ENCODE peak calls at places on chromosomes 16 and 17, in five cellular contexts. F, T, I, R and S are unnamed samples.
A peak's percentile ranks its signal among the peaks of the same experiment; 100 is the strongest.

GRCh38 chr17:72135546-72136325 is 14.9 kb downstream of the SOX9 start:
- DNase-seq in T (no peak), I (no peak), F (peak; percentile 49), R (no peak), S (no peak)

GRCh38 chr16:649646-650045 is 481 bp downstream of the WDR90 start:
- DNase-seq in T (no peak), F (no peak), R (no peak), I (no peak), S (no peak)

GRCh38 chr17:68011199-68011665 is 15.0 kb upstream of the C17orf58 start:
- DNase-seq in T (no peak), I (peak; percentile 9), R (no peak), F (peak; percentile 28), S (no peak)

GRCh38 chr17:13833921-13834320 is 232.2 kb upstream of the HS3ST3A1 start:
- DNase-seq in I (no peak), R (no peak), F (no peak), T (no peak), S (no peak)

GRCh38 chr17:34401165-34401564 is 38.1 kb upstream of the CCL1 start:
- DNase-seq in T (no peak), R (no peak), F (no peak), I (no peak), S (no peak)

GRCh38 chr17:27668488-27668823 is 37.5 kb downstream of the LGALS9 start:
- DNase-seq in R (no peak), I (no peak), F (no peak), T (no peak), S (no peak)

GRCh38 chr16:48434653-48435318 is 49.6 kb upstream of the SIAH1 start:
- DNase-seq in I (no peak), F (peak; percentile 73), R (no peak), T (no peak), S (no peak)

GRCh38 chr16:84298376-84298899 is 3.8 kb downstream of the WFDC1 start:
- DNase-seq in T (no peak), F (no peak), R (no peak), I (no peak), S (no peak)

GRCh38 chr17:50532452-50533024 is at the start of gene EPN3:
- DNase-seq in F (no peak), I (no peak), T (no peak), R (no peak), S (no peak)

GRCh38 chr16:69302301-69302700 is 8.8 kb upstream of the VPS4A start:
- DNase-seq in T (no peak), F (no peak), I (no peak), R (no peak), S (no peak)

GRCh38 chr17:29390856-29391631 is 881 bp downstream of the TAOK1 start:
- DNase-seq in F (peak; percentile 49), T (no peak), I (no peak), R (peak; percentile 45), S (peak; percentile 29)

GRCh38 chr17:2077040-2077439 is 22.1 kb downstream of the HIC1 start:
- DNase-seq in T (no peak), I (no peak), F (no peak), R (no peak), S (no peak)

GRCh38 chr17:46865100-46865499 is 13.7 kb downstream of the WNT9B start:
- DNase-seq in I (no peak), F (no peak), R (peak; percentile 50), T (no peak), S (no peak)

GRCh38 chr16:2774161-2774891 is 2.8 kb downstream of the ELOB start:
- DNase-seq in R (no peak), T (no peak), I (no peak), F (no peak), S (no peak)

GRCh38 chr17:36661047-36661666 is 59.8 kb downstream of the MRM1 start:
- DNase-seq in T (no peak), I (no peak), F (no peak), R (no peak), S (no peak)

GRCh38 chr17:12342609-12343248 is 322.1 kb downstream of the MAP2K4 start:
- DNase-seq in I (no peak), F (peak; percentile 3), T (no peak), R (peak; percentile 2), S (no peak)

GRCh38 chr16:31352344-31353115 is 2.4 kb upstream of the ITGAX start:
- DNase-seq in I (no peak), R (no peak), T (no peak), F (no peak), S (no peak)

GRCh38 chr16:19542138-19542821 is 13.2 kb upstream of the VPS35L start:
- DNase-seq in F (no peak), I (no peak), R (no peak), T (no peak), S (no peak)

GRCh38 chr16:69481901-69482341 is 57.5 kb downstream of the CYB5B start:
- DNase-seq in I (peak; percentile 69), T (peak; percentile 15), R (peak; percentile 46), F (peak; percentile 85), S (peak; percentile 55)

GRCh38 chr17:15403276-15403939 is 62.0 kb upstream of the TEKT3 start:
- DNase-seq in T (no peak), I (no peak), F (no peak), R (no peak), S (no peak)

GRCh38 chr16:81012974-81013373 is 6.0 kb downstream of the CENPN start:
- DNase-seq in I (no peak), R (no peak), F (no peak), T (no peak), S (no peak)

GRCh38 chr17:34762078-34762477 is 182.7 kb downstream of the TMEM132E start:
- DNase-seq in F (no peak), T (no peak), I (no peak), R (no peak), S (no peak)

GRCh38 chr17:64084086-64084939 is 45.6 kb downstream of the ERN1 start:
- DNase-seq in F (peak; percentile 58), R (peak; percentile 74), I (no peak), T (no peak), S (no peak)

GRCh38 chr16:30458561-30459394 is 13.1 kb upstream of the SEPHS2 start:
- DNase-seq in F (no peak), T (no peak), R (no peak), I (no peak), S (peak; percentile 8)

GRCh38 chr16:378821-379182 is 3.0 kb downstream of the PGAP6 start:
- DNase-seq in R (no peak), F (no peak), T (no peak), I (no peak), S (no peak)

GRCh38 chr17:18041776-18042175 is 2.6 kb downstream of the GID4 start:
- DNase-seq in T (no peak), F (peak; percentile 45), I (no peak), R (no peak), S (no peak)

GRCh38 chr17:43579570-43580140 is 33.5 kb upstream of the ETV4 start:
- DNase-seq in R (peak; percentile 88), I (no peak), T (no peak), F (peak; percentile 80), S (no peak)

GRCh38 chr16:8863594-8864424 is 5.0 kb downstream of the CARHSP1 start:
- DNase-seq in T (peak; percentile 83), F (no peak), I (peak; percentile 89), R (no peak), S (peak; percentile 91)

GRCh38 chr17:21495281-21495680 is 119.1 kb downstream of the KCNJ12 start:
- DNase-seq in T (no peak), R (peak; percentile 2), I (peak; percentile 17), F (no peak), S (peak; percentile 8)

GRCh38 chr16:9219811-9220210 is 128.4 kb downstream of the HAPSTR1 start:
- DNase-seq in T (no peak), I (no peak), F (no peak), R (no peak), S (no peak)

GRCh38 chr17:13085578-13085977 is 67.8 kb upstream of the ELAC2 start:
- DNase-seq in T (no peak), I (no peak), F (no peak), R (no peak), S (no peak)

GRCh38 chr17:41784207-41784744 is 2.2 kb downstream of the JUP start:
- DNase-seq in I (no peak), R (peak; percentile 73), T (no peak), F (peak; percentile 83), S (no peak)

GRCh38 chr16:54407596-54407995 is 121.0 kb upstream of the IRX3 start:
- DNase-seq in F (peak; percentile 40), R (peak; percentile 65), I (no peak), T (no peak), S (no peak)

GRCh38 chr16:55820615-55821014 is 12.3 kb downstream of the CES1 start:
- DNase-seq in R (no peak), I (no peak), T (no peak), F (no peak), S (no peak)

GRCh38 chr17:59371426-59372099 is 40.1 kb downstream of the YPEL2 start:
- DNase-seq in T (no peak), I (peak; percentile 31), R (peak; percentile 72), F (peak; percentile 44), S (no peak)

GRCh38 chr16:61419771-61420170 is 616.5 kb downstream of the CDH8 start:
- DNase-seq in R (peak; percentile 0), T (no peak), F (no peak), I (no peak), S (no peak)